ENCODE peak calls at places on chromosomes 7 and 10, in five cellular contexts. One of them, this sample, is unnamed.

GRCh38 chr10:3486346-3487065 is 298.5 kb downstream of the KLF6 start:
- DNase-seq in neural progenitor cell: peak; percentile 85
- DNase-seq in GM10248: no peak
- DNase-seq in mesothelial cell of epicardium: peak; percentile 86
- DNase-seq in heart left ventricle: no peak
- DNase-seq in this sample: no peak

GRCh38 chr10:17423641-17424186 is 30.7 kb downstream of the ST8SIA6 start:
- DNase-seq in neural progenitor cell: peak; percentile 69
- DNase-seq in GM10248: no peak
- DNase-seq in mesothelial cell of epicardium: no peak
- DNase-seq in heart left ventricle: no peak
- DNase-seq in this sample: no peak

GRCh38 chr7:67364441-67365017 is 367.9 kb downstream of the TYW1 start:
- DNase-seq in heart left ventricle: no peak
- DNase-seq in GM10248: no peak
- DNase-seq in neural progenitor cell: peak; percentile 18
- DNase-seq in mesothelial cell of epicardium: no peak
- DNase-seq in this sample: no peak

GRCh38 chr7:102042016-102042656 is 224.7 kb downstream of the CUX1 start:
- DNase-seq in mesothelial cell of epicardium: no peak
- DNase-seq in neural progenitor cell: no peak
- DNase-seq in heart left ventricle: no peak
- DNase-seq in GM10248: no peak
- DNase-seq in this sample: no peak

GRCh38 chr10:91034042-91034441 is 113.2 kb upstream of the ANKRD1 start:
- DNase-seq in GM10248: no peak
- DNase-seq in neural progenitor cell: no peak
- DNase-seq in heart left ventricle: no peak
- DNase-seq in mesothelial cell of epicardium: no peak
- DNase-seq in this sample: no peak

GRCh38 chr10:88525371-88526079 is 57.6 kb downstream of the RNLS start:
- DNase-seq in neural progenitor cell: no peak
- DNase-seq in mesothelial cell of epicardium: no peak
- DNase-seq in GM10248: no peak
- DNase-seq in heart left ventricle: no peak
- DNase-seq in this sample: no peak

GRCh38 chr7:82234457-82235049 is 209.0 kb downstream of the CACNA2D1 start:
- DNase-seq in mesothelial cell of epicardium: no peak
- DNase-seq in neural progenitor cell: peak; percentile 65
- DNase-seq in heart left ventricle: no peak
- DNase-seq in GM10248: no peak
- DNase-seq in this sample: no peak

GRCh38 chr7:95886501-95887090 is 114.2 kb downstream of the DYNC1I1 start:
- DNase-seq in heart left ventricle: no peak
- DNase-seq in neural progenitor cell: no peak
- DNase-seq in GM10248: no peak
- DNase-seq in mesothelial cell of epicardium: no peak
- DNase-seq in this sample: no peak

GRCh38 chr7:99004781-99005500 is 126.6 kb downstream of the TRRAP start:
- DNase-seq in mesothelial cell of epicardium: peak; percentile 34
- DNase-seq in heart left ventricle: no peak
- DNase-seq in neural progenitor cell: no peak
- DNase-seq in GM10248: peak; percentile 10
- DNase-seq in this sample: no peak

GRCh38 chr10:74652664-74653063 is 173.7 kb upstream of the KAT6B start:
- DNase-seq in neural progenitor cell: no peak
- DNase-seq in mesothelial cell of epicardium: no peak
- DNase-seq in GM10248: no peak
- DNase-seq in heart left ventricle: no peak
- DNase-seq in this sample: no peak

GRCh38 chr10:110174201-110174600 is 33.2 kb upstream of the MXI1 start:
- DNase-seq in neural progenitor cell: no peak
- DNase-seq in GM10248: no peak
- DNase-seq in mesothelial cell of epicardium: no peak
- DNase-seq in heart left ventricle: no peak
- DNase-seq in this sample: no peak

GRCh38 chr10:129046074-129046681 is 420.9 kb upstream of the MGMT start:
- DNase-seq in heart left ventricle: no peak
- DNase-seq in GM10248: no peak
- DNase-seq in mesothelial cell of epicardium: no peak
- DNase-seq in neural progenitor cell: no peak
- DNase-seq in this sample: no peak

GRCh38 chr7:85191383-85191782 is 4.5 kb upstream of the SEMA3D start:
- DNase-seq in neural progenitor cell: peak; percentile 9
- DNase-seq in heart left ventricle: no peak
- DNase-seq in mesothelial cell of epicardium: no peak
- DNase-seq in GM10248: no peak
- DNase-seq in this sample: no peak

GRCh38 chr7:47536705-47537611 is 45.0 kb downstream of the TNS3 start:
- DNase-seq in heart left ventricle: peak; percentile 76
- DNase-seq in GM10248: no peak
- DNase-seq in mesothelial cell of epicardium: peak; percentile 63
- DNase-seq in neural progenitor cell: peak; percentile 82
- DNase-seq in this sample: no peak

GRCh38 chr7:95599069-95599468 is 2.8 kb upstream of the PDK4 start:
- DNase-seq in GM10248: no peak
- DNase-seq in heart left ventricle: no peak
- DNase-seq in mesothelial cell of epicardium: no peak
- DNase-seq in neural progenitor cell: no peak
- DNase-seq in this sample: no peak

GRCh38 chr7:2440608-2441245 is 35.5 kb downstream of the GRIFIN start:
- DNase-seq in GM10248: no peak
- DNase-seq in neural progenitor cell: no peak
- DNase-seq in heart left ventricle: no peak
- DNase-seq in mesothelial cell of epicardium: no peak
- DNase-seq in this sample: no peak

GRCh38 chr7:47269466-47269836 is 312.5 kb downstream of the TNS3 start:
- DNase-seq in GM10248: no peak
- DNase-seq in mesothelial cell of epicardium: no peak
- DNase-seq in neural progenitor cell: no peak
- DNase-seq in heart left ventricle: no peak
- DNase-seq in this sample: no peak

GRCh38 chr7:408651-409343 is 110.8 kb downstream of the PDGFA start:
- DNase-seq in GM10248: no peak
- DNase-seq in neural progenitor cell: no peak
- DNase-seq in heart left ventricle: no peak
- DNase-seq in mesothelial cell of epicardium: peak; percentile 37
- DNase-seq in this sample: peak; percentile 9

GRCh38 chr7:157545681-157546060 is 208.9 kb downstream of the DNAJB6 start:
- DNase-seq in GM10248: no peak
- DNase-seq in mesothelial cell of epicardium: no peak
- DNase-seq in heart left ventricle: no peak
- DNase-seq in neural progenitor cell: no peak
- DNase-seq in this sample: no peak

GRCh38 chr7:111098926-111099250 is 8.0 kb downstream of the LRRN3 start:
- DNase-seq in neural progenitor cell: no peak
- DNase-seq in heart left ventricle: no peak
- DNase-seq in mesothelial cell of epicardium: no peak
- DNase-seq in GM10248: no peak
- DNase-seq in this sample: no peak
- TF ChIP-seq CTCF in neural progenitor cell: no peak
- TF ChIP-seq CTCF in heart left ventricle: peak; percentile 3
- TF ChIP-seq CTCF in mesothelial cell of epicardium: no peak
- TF ChIP-seq CTCF in GM10248: no peak
- TF ChIP-seq CTCF in this sample: no peak

GRCh38 chr10:115436999-115437398 is 343.8 kb downstream of the ATRNL1 start:
- DNase-seq in mesothelial cell of epicardium: no peak
- DNase-seq in heart left ventricle: no peak
- DNase-seq in GM10248: no peak
- DNase-seq in neural progenitor cell: no peak
- DNase-seq in this sample: no peak

DNA sequence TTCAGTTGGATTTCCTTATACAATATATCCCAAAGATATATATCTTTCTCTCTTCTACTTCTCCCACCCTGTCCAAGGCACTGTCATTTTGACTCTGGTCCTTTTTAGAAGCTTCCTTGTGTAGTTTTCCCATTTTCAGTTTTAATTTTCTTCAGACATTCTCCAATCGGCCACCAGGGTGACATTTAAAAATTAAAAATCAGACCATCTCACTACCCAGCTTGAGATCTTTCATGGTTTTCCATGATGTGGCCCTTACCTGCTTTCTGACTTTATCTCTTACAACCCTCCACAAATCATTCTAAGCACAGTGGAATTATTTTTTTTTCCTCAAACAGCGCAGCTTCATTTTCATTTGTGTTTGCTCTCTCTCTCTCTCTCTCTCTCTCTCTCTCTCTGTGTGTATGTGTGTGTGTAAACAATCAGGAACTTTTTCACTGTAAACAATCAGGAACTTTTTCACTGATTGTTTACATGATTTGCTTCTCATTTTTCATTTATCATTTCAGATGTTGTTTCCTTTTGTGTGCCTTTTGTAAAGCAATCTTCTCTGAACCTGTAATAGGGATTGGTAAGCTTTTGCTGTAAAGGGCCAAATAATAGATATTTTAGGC is 348.8 kb downstream of the ATRNL1 start:
- DNase-seq in heart left ventricle: no peak
- DNase-seq in GM10248: no peak
- DNase-seq in neural progenitor cell: no peak
- DNase-seq in mesothelial cell of epicardium: no peak
- DNase-seq in this sample: no peak
- TF ChIP-seq CTCF in heart left ventricle: no peak
- TF ChIP-seq CTCF in GM10248: no peak
- TF ChIP-seq CTCF in neural progenitor cell: peak; percentile 44
- TF ChIP-seq CTCF in mesothelial cell of epicardium: peak; percentile 81
- TF ChIP-seq CTCF in this sample: no peak

GRCh38 chr7:80662252-80662651 is 23.8 kb downstream of the CD36 start:
- DNase-seq in GM10248: no peak
- DNase-seq in heart left ventricle: peak; percentile 21
- DNase-seq in mesothelial cell of epicardium: no peak
- DNase-seq in neural progenitor cell: no peak
- DNase-seq in this sample: no peak

GRCh38 chr7:80659120-80660055 is 20.9 kb downstream of the CD36 start:
- DNase-seq in heart left ventricle: no peak
- DNase-seq in neural progenitor cell: peak; percentile 37
- DNase-seq in GM10248: peak; percentile 24
- DNase-seq in mesothelial cell of epicardium: no peak
- DNase-seq in this sample: no peak

GRCh38 chr7:80660939-80661338 is 22.5 kb downstream of the CD36 start:
- DNase-seq in neural progenitor cell: no peak
- DNase-seq in mesothelial cell of epicardium: no peak
- DNase-seq in GM10248: no peak
- DNase-seq in heart left ventricle: no peak
- DNase-seq in this sample: no peak

GRCh38 chr7:80665526-80665925 is 27.1 kb downstream of the CD36 start:
- DNase-seq in mesothelial cell of epicardium: no peak
- DNase-seq in neural progenitor cell: no peak
- DNase-seq in GM10248: no peak
- DNase-seq in heart left ventricle: no peak
- DNase-seq in this sample: no peak

GRCh38 chr7:80661729-80662128 is 23.3 kb downstream of the CD36 start:
- DNase-seq in mesothelial cell of epicardium: no peak
- DNase-seq in neural progenitor cell: peak; percentile 4
- DNase-seq in GM10248: no peak
- DNase-seq in heart left ventricle: no peak
- DNase-seq in this sample: no peak
- TF ChIP-seq CTCF in mesothelial cell of epicardium: no peak
- TF ChIP-seq CTCF in neural progenitor cell: peak; percentile 41
- TF ChIP-seq CTCF in GM10248: no peak
- TF ChIP-seq CTCF in heart left ventricle: no peak
- TF ChIP-seq CTCF in this sample: no peak

GRCh38 chr7:128352138-128352537 is 8.4 kb upstream of the RBM28 start:
- DNase-seq in heart left ventricle: peak; percentile 63
- DNase-seq in neural progenitor cell: peak; percentile 81
- DNase-seq in GM10248: no peak
- DNase-seq in mesothelial cell of epicardium: no peak
- DNase-seq in this sample: no peak
- TF ChIP-seq CTCF in heart left ventricle: peak; percentile 37
- TF ChIP-seq CTCF in neural progenitor cell: peak; percentile 58
- TF ChIP-seq CTCF in GM10248: no peak
- TF ChIP-seq CTCF in mesothelial cell of epicardium: no peak
- TF ChIP-seq CTCF in this sample: no peak

DNA sequence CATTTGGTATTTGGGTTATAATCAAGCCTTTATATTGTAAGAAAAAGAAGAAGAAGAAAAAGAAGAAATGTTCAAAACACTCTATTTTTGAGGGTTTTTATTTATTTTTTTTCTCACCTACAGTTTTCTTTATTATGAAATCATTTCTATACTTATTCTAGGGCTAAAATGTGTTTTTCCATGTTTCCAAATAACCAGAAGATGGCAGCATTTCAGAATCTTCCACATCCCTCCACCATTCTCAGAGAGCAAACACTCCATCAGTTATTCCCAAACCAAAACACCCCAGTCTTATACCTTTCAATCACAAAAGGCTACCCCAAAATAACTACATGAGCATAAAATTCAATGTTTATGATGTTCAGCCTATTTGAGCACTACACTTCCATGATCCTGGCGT is 38.7 kb upstream of the PPP1R17 start:
- DNase-seq in heart left ventricle: no peak
- DNase-seq in neural progenitor cell: peak; percentile 23
- DNase-seq in GM10248: no peak
- DNase-seq in mesothelial cell of epicardium: no peak
- DNase-seq in this sample: no peak
- TF ChIP-seq CTCF in heart left ventricle: peak; percentile 29
- TF ChIP-seq CTCF in neural progenitor cell: peak; percentile 55
- TF ChIP-seq CTCF in GM10248: no peak
- TF ChIP-seq CTCF in mesothelial cell of epicardium: peak; percentile 32
- TF ChIP-seq CTCF in this sample: no peak

DNA sequence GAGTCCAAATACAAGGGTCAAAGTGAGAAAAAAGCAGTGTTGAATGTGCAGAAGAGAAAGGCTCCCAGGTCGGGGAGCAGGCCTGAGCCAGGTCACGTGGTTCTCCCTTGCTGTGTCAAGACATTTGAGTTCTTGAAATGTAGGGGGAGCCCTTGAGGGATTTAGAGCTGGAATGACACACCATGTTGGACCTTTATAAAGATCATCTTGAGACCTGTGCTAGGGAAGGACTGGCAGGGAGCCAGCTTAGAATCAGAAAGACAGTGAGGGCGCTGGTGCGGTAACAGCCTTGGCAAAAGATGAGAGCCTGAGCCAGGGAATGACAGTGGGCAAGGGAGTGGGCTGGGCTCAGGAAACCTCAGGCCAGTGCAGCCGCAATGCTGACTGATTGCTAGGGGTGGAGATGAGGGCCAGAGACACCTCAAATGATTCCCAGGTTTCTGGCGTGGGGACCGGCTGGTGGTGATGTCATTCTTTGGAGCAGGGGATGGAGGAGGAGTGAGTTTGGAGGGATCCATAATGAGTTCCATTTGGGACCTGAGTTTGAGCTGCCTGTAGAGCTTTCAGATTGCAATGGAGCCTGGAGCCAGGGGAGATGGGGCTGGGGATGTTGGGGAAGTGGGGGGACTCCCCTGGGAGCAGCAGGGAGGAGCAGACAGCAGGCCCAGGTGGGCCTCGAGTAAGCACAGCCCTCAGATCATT is 120.2 kb downstream of the PTPN20 start:
- DNase-seq in heart left ventricle: peak; percentile 26
- DNase-seq in neural progenitor cell: peak; percentile 29
- DNase-seq in mesothelial cell of epicardium: peak; percentile 31
- DNase-seq in GM10248: no peak
- DNase-seq in this sample: peak; percentile 1
- TF ChIP-seq CTCF in heart left ventricle: no peak
- TF ChIP-seq CTCF in neural progenitor cell: peak; percentile 41
- TF ChIP-seq CTCF in mesothelial cell of epicardium: peak; percentile 18
- TF ChIP-seq CTCF in GM10248: no peak
- TF ChIP-seq CTCF in this sample: no peak

DNA sequence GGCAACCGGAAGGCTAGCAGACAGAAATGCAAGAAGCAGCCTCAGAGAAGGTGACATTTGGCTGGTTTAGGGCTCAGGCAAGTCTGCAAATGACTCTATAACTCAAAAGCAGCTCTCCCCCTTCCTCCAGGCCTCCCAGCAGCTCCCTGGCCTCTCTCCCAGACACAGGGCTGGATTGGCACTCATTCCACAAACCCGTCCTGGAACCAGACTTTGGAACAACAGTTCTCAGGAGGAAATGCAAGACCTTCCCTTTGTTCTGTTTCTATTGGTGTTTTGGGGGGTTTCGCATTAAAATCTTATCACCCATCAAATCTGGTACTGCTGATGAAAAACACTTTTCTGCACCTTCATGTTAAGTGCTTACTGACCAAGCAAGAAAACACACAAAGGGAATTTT is 40.3 kb upstream of the EFCAB10 start:
- DNase-seq in neural progenitor cell: no peak
- DNase-seq in heart left ventricle: peak; percentile 67
- DNase-seq in GM10248: no peak
- DNase-seq in mesothelial cell of epicardium: no peak
- DNase-seq in this sample: no peak
- TF ChIP-seq CTCF in neural progenitor cell: no peak
- TF ChIP-seq CTCF in heart left ventricle: no peak
- TF ChIP-seq CTCF in GM10248: no peak
- TF ChIP-seq CTCF in mesothelial cell of epicardium: no peak
- TF ChIP-seq CTCF in this sample: no peak